ENCODE peak calls at places on chromosome 3, in four cellular contexts. One of them, this sample, is unnamed. For H3K36me3, the result is how much of the 10 kb centered on the place peaks cover.

GRCh38 chr3:50336452-50337174 is 4.0 kb downstream of the RASSF1 start:
- DNase-seq in gastrocnemius medialis: no peak
- DNase-seq in endodermal cell: no peak
- DNase-seq in CD8-positive, alpha-beta memory T cell: no peak
- DNase-seq in this sample: no peak

GRCh38 chr3:112689385-112689784 is 48.4 kb upstream of the CCDC80 start:
- DNase-seq in endodermal cell: no peak
- DNase-seq in CD8-positive, alpha-beta memory T cell: no peak
- DNase-seq in gastrocnemius medialis: no peak
- DNase-seq in this sample: no peak

GRCh38 chr3:74844428-74844827 is 230.0 kb upstream of the CNTN3 start:
- DNase-seq in endodermal cell: no peak
- DNase-seq in gastrocnemius medialis: no peak
- DNase-seq in CD8-positive, alpha-beta memory T cell: no peak
- DNase-seq in this sample: no peak

GRCh38 chr3:66410371-66410770 is 90.5 kb downstream of the LRIG1 start:
- DNase-seq in endodermal cell: no peak
- DNase-seq in CD8-positive, alpha-beta memory T cell: no peak
- DNase-seq in gastrocnemius medialis: no peak
- DNase-seq in this sample: no peak

GRCh38 chr3:56952051-56952450 is 108.4 kb upstream of the SPATA12 start:
- DNase-seq in endodermal cell: no peak
- DNase-seq in CD8-positive, alpha-beta memory T cell: no peak
- DNase-seq in gastrocnemius medialis: no peak
- DNase-seq in this sample: no peak

GRCh38 chr3:188296761-188297689 is 143.1 kb downstream of the LPP start:
- DNase-seq in CD8-positive, alpha-beta memory T cell: no peak
- DNase-seq in endodermal cell: no peak
- DNase-seq in gastrocnemius medialis: no peak
- DNase-seq in this sample: no peak

GRCh38 chr3:4765212-4765611 is 214.0 kb upstream of the BHLHE40 start:
- DNase-seq in endodermal cell: no peak
- DNase-seq in CD8-positive, alpha-beta memory T cell: no peak
- DNase-seq in gastrocnemius medialis: no peak
- DNase-seq in this sample: no peak

GRCh38 chr3:124101643-124102042 is 109.7 kb upstream of the ROPN1 start:
- DNase-seq in gastrocnemius medialis: no peak
- DNase-seq in endodermal cell: no peak
- DNase-seq in CD8-positive, alpha-beta memory T cell: no peak
- DNase-seq in this sample: no peak

GRCh38 chr3:99981138-99981537 is 133.2 kb downstream of the FILIP1L start:
- DNase-seq in endodermal cell: no peak
- DNase-seq in gastrocnemius medialis: no peak
- DNase-seq in CD8-positive, alpha-beta memory T cell: no peak
- DNase-seq in this sample: no peak

GRCh38 chr3:41369838-41370237 is 170.5 kb downstream of the CTNNB1 start:
- DNase-seq in endodermal cell: no peak
- DNase-seq in gastrocnemius medialis: no peak
- DNase-seq in CD8-positive, alpha-beta memory T cell: no peak
- DNase-seq in this sample: no peak

GRCh38 chr3:170863768-170864167 is 6.2 kb downstream of the RPL22L1 start:
- DNase-seq in gastrocnemius medialis: no peak
- DNase-seq in CD8-positive, alpha-beta memory T cell: no peak
- DNase-seq in endodermal cell: no peak
- DNase-seq in this sample: no peak

GRCh38 chr3:143972155-143972494 is 502 bp downstream of the DIPK2A start:
- DNase-seq in CD8-positive, alpha-beta memory T cell: no peak
- DNase-seq in gastrocnemius medialis: no peak
- DNase-seq in endodermal cell: no peak
- DNase-seq in this sample: no peak

GRCh38 chr3:181724432-181724740 is 12.7 kb downstream of the SOX2 start:
- DNase-seq in endodermal cell: no peak
- DNase-seq in CD8-positive, alpha-beta memory T cell: no peak
- DNase-seq in gastrocnemius medialis: no peak
- DNase-seq in this sample: no peak

GRCh38 chr3:107416886-107417285 is 39.6 kb downstream of the CCDC54 start:
- DNase-seq in CD8-positive, alpha-beta memory T cell: no peak
- DNase-seq in gastrocnemius medialis: no peak
- DNase-seq in endodermal cell: no peak
- DNase-seq in this sample: no peak

GRCh38 chr3:186209810-186210752 is 101.2 kb upstream of the ETV5 start:
- DNase-seq in CD8-positive, alpha-beta memory T cell: no peak
- DNase-seq in endodermal cell: peak
- DNase-seq in gastrocnemius medialis: peak
- DNase-seq in this sample: peak

GRCh38 chr3:10299175-10299574 is 6.4 kb upstream of the GHRL start:
- DNase-seq in CD8-positive, alpha-beta memory T cell: no peak
- DNase-seq in gastrocnemius medialis: no peak
- DNase-seq in endodermal cell: peak
- DNase-seq in this sample: no peak

GRCh38 chr3:130699765-130700164 is 46.9 kb downstream of the PIK3R4 start:
- DNase-seq in CD8-positive, alpha-beta memory T cell: no peak
- DNase-seq in gastrocnemius medialis: no peak
- DNase-seq in endodermal cell: no peak
- DNase-seq in this sample: no peak

GRCh38 chr3:73786346-73786807 is 161.6 kb upstream of the PDZRN3 start:
- DNase-seq in CD8-positive, alpha-beta memory T cell: no peak
- DNase-seq in gastrocnemius medialis: peak
- DNase-seq in endodermal cell: no peak
- DNase-seq in this sample: no peak

GRCh38 chr3:41863024-41863423 is 98.9 kb downstream of the ULK4 start:
- DNase-seq in endodermal cell: peak
- DNase-seq in gastrocnemius medialis: no peak
- DNase-seq in CD8-positive, alpha-beta memory T cell: no peak
- DNase-seq in this sample: no peak

GRCh38 chr3:99526927-99527326 is 111.5 kb upstream of the COL8A1 start:
- DNase-seq in endodermal cell: no peak
- DNase-seq in gastrocnemius medialis: no peak
- DNase-seq in CD8-positive, alpha-beta memory T cell: no peak
- DNase-seq in this sample: no peak

GRCh38 chr3:98877132-98877531 is 24.4 kb downstream of the DCBLD2 start:
- DNase-seq in endodermal cell: no peak
- DNase-seq in CD8-positive, alpha-beta memory T cell: no peak
- DNase-seq in gastrocnemius medialis: no peak
- DNase-seq in this sample: no peak

GRCh38 chr3:132317229-132317948 is at the start of gene ACP3:
- DNase-seq in endodermal cell: peak
- DNase-seq in CD8-positive, alpha-beta memory T cell: no peak
- DNase-seq in gastrocnemius medialis: no peak
- DNase-seq in this sample: peak

GRCh38 chr3:135083179-135083578 is 288.1 kb downstream of the EPHB1 start:
- DNase-seq in endodermal cell: no peak
- DNase-seq in gastrocnemius medialis: no peak
- DNase-seq in CD8-positive, alpha-beta memory T cell: no peak
- DNase-seq in this sample: no peak

GRCh38 chr3:36907911-36908646 is 36.8 kb downstream of the TRANK1 start:
- DNase-seq in endodermal cell: peak
- DNase-seq in CD8-positive, alpha-beta memory T cell: peak
- DNase-seq in gastrocnemius medialis: no peak
- DNase-seq in this sample: peak

GRCh38 chr3:140288575-140288974 is 353.6 kb downstream of the CLSTN2 start:
- DNase-seq in CD8-positive, alpha-beta memory T cell: no peak
- DNase-seq in endodermal cell: no peak
- DNase-seq in gastrocnemius medialis: no peak
- DNase-seq in this sample: no peak

GRCh38 chr3:50047426-50047825 is 41.3 kb upstream of the RBM5 start:
- DNase-seq in endodermal cell: no peak
- DNase-seq in CD8-positive, alpha-beta memory T cell: no peak
- DNase-seq in gastrocnemius medialis: no peak
- DNase-seq in this sample: no peak

GRCh38 chr3:177802151-177802900 is 605.0 kb upstream of the TBL1XR1 start:
- DNase-seq in endodermal cell: no peak
- DNase-seq in gastrocnemius medialis: no peak
- DNase-seq in CD8-positive, alpha-beta memory T cell: no peak
- DNase-seq in this sample: no peak

GRCh38 chr3:5294360-5294759 is 106.9 kb downstream of the EDEM1 start:
- DNase-seq in gastrocnemius medialis: no peak
- DNase-seq in endodermal cell: no peak
- DNase-seq in CD8-positive, alpha-beta memory T cell: no peak
- DNase-seq in this sample: no peak

GRCh38 chr3:73143821-73144237 is 82.4 kb downstream of the EBLN2 start:
- DNase-seq in CD8-positive, alpha-beta memory T cell: no peak
- DNase-seq in gastrocnemius medialis: no peak
- DNase-seq in endodermal cell: peak
- DNase-seq in this sample: no peak

GRCh38 chr3:122944671-122945151 is 82.9 kb downstream of the SEMA5B start:
- DNase-seq in endodermal cell: peak
- DNase-seq in gastrocnemius medialis: no peak
- DNase-seq in CD8-positive, alpha-beta memory T cell: no peak
- DNase-seq in this sample: no peak

GRCh38 chr3:64184621-64185020 is 40.6 kb downstream of the PRICKLE2 start:
- DNase-seq in CD8-positive, alpha-beta memory T cell: no peak
- DNase-seq in gastrocnemius medialis: no peak
- DNase-seq in endodermal cell: no peak
- DNase-seq in this sample: no peak

GRCh38 chr3:71031914-71032521 is 551.5 kb downstream of the FOXP1 start:
- DNase-seq in endodermal cell: no peak
- DNase-seq in gastrocnemius medialis: no peak
- DNase-seq in CD8-positive, alpha-beta memory T cell: no peak
- DNase-seq in this sample: peak

GRCh38 chr3:43298292-43298691 is 12.0 kb downstream of the SNRK start:
- DNase-seq in gastrocnemius medialis: peak
- DNase-seq in CD8-positive, alpha-beta memory T cell: no peak
- DNase-seq in endodermal cell: no peak
- DNase-seq in this sample: no peak

GRCh38 chr3:64088408-64089136 is 65.3 kb upstream of the PSMD6 start:
- DNase-seq in CD8-positive, alpha-beta memory T cell: no peak
- DNase-seq in gastrocnemius medialis: no peak
- DNase-seq in endodermal cell: no peak
- DNase-seq in this sample: no peak

GRCh38 chr3:168467085-168467714 is 371.5 kb upstream of the GOLIM4 start:
- DNase-seq in endodermal cell: peak
- DNase-seq in CD8-positive, alpha-beta memory T cell: no peak
- DNase-seq in gastrocnemius medialis: no peak
- DNase-seq in this sample: no peak

GRCh38 chr3:21920431-21920830 is 169.4 kb upstream of the ZNF385D start:
- DNase-seq in CD8-positive, alpha-beta memory T cell: no peak
- DNase-seq in endodermal cell: no peak
- DNase-seq in gastrocnemius medialis: no peak
- DNase-seq in this sample: no peak

DNA sequence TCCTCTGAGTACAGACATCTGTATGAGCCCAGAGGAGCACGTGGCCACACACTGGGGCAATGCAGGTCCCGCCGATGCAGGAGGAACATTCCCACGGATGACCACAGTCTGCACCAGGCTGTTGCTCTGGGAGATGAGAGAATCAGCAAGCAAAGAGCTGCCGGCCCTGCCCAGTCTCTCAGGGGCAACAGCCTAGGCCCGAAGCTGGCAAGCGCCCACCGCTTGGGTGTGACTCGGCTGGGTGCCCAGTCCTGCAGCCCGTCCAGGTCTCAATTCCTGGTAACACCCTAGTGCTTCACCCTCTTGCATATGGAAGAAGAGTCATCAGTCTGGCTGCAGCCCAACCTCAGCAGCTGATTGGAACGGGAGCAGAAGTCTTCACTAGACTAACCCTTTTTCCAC is 153.7 kb upstream of the HES1 start:
- DNase-seq in endodermal cell: no peak
- DNase-seq in CD8-positive, alpha-beta memory T cell: no peak
- DNase-seq in gastrocnemius medialis: peak
- DNase-seq in this sample: peak
- H3K27ac ChIP-seq in endodermal cell: no peak
- H3K27ac ChIP-seq in CD8-positive, alpha-beta memory T cell: no peak
- H3K27ac ChIP-seq in gastrocnemius medialis: peak
- H3K27ac ChIP-seq in this sample: no peak

GRCh38 chr3:51544011-51544775 is 5.7 kb downstream of the RAD54L2 start:
- DNase-seq in CD8-positive, alpha-beta memory T cell: no peak
- DNase-seq in gastrocnemius medialis: no peak
- DNase-seq in endodermal cell: peak
- DNase-seq in this sample: no peak

GRCh38 chr3:51550080-51550819 is 11.7 kb downstream of the RAD54L2 start:
- DNase-seq in CD8-positive, alpha-beta memory T cell: no peak
- DNase-seq in endodermal cell: no peak
- DNase-seq in gastrocnemius medialis: no peak
- DNase-seq in this sample: no peak

GRCh38 chr3:51549311-51549710 is 10.8 kb downstream of the RAD54L2 start:
- DNase-seq in CD8-positive, alpha-beta memory T cell: no peak
- DNase-seq in gastrocnemius medialis: no peak
- DNase-seq in endodermal cell: no peak
- DNase-seq in this sample: no peak

GRCh38 chr3:51547274-51547673 is 8.8 kb downstream of the RAD54L2 start:
- DNase-seq in gastrocnemius medialis: no peak
- DNase-seq in endodermal cell: no peak
- DNase-seq in CD8-positive, alpha-beta memory T cell: no peak
- DNase-seq in this sample: no peak
- H3K36me3 ChIP-seq in gastrocnemius medialis: under half
- H3K36me3 ChIP-seq in endodermal cell: under half
- H3K36me3 ChIP-seq in CD8-positive, alpha-beta memory T cell: under half
- H3K36me3 ChIP-seq in this sample: under half

GRCh38 chr3:69900331-69900730 is 99.2 kb upstream of the SAMMSON start:
- DNase-seq in endodermal cell: no peak
- DNase-seq in CD8-positive, alpha-beta memory T cell: no peak
- DNase-seq in gastrocnemius medialis: no peak
- DNase-seq in this sample: no peak
- H3K4me3 ChIP-seq in endodermal cell: no peak
- H3K4me3 ChIP-seq in CD8-positive, alpha-beta memory T cell: no peak
- H3K4me3 ChIP-seq in gastrocnemius medialis: no peak
- H3K4me3 ChIP-seq in this sample: no peak

DNA sequence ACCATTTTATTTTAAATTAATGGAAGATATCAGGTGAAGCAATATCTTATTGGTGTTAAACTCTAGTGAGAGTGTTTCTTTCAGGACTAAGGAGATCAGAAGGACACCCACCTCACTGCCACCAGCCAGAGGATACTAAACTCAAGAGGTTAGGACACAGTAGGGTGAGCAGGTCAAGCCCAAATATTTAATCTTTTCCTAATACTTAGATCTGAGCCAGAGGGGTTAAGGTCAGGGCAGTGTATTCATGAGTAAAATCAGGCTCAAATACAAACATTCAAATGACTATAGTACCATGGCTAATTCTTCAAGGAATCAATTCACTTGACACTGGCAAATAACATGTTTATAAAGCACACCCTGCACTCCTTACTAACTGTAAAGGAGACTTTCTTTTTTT is 65.0 kb upstream of the IP6K2 start:
- DNase-seq in CD8-positive, alpha-beta memory T cell: no peak
- DNase-seq in gastrocnemius medialis: no peak
- DNase-seq in endodermal cell: no peak
- DNase-seq in this sample: no peak
- H3K27ac ChIP-seq in CD8-positive, alpha-beta memory T cell: no peak
- H3K27ac ChIP-seq in gastrocnemius medialis: no peak
- H3K27ac ChIP-seq in endodermal cell: no peak
- H3K27ac ChIP-seq in this sample: no peak

GRCh38 chr3:137293086-137293485 is 335.3 kb downstream of the IL20RB start:
- DNase-seq in endodermal cell: no peak
- DNase-seq in gastrocnemius medialis: no peak
- DNase-seq in CD8-positive, alpha-beta memory T cell: no peak
- DNase-seq in this sample: no peak
- H3K36me3 ChIP-seq in endodermal cell: under half
- H3K36me3 ChIP-seq in gastrocnemius medialis: under half
- H3K36me3 ChIP-seq in CD8-positive, alpha-beta memory T cell: under half
- H3K36me3 ChIP-seq in this sample: under half